ENCODE peak calls at places on chromosomes 1 and 21, in nine cellular contexts. Q, J, H, T, M, O, A, B and L are unnamed samples.

GRCh38 chr1:72013161-72013560 is 269.2 kb downstream of the NEGR1 start:
- DNase-seq in Q (no peak), J (no peak), H (no peak), T (no peak), M (no peak), O (no peak), A (no peak), B (no peak), L (no peak)

GRCh38 chr1:93715529-93716126 is 34.0 kb upstream of the BCAR3 start:
- DNase-seq in Q (no peak), J (no peak), H (no peak), T (no peak), M (no peak), O (no peak), A (no peak), B (no peak), L (no peak)

GRCh38 chr1:204894031-204894430 is 23.4 kb downstream of the NFASC start:
- DNase-seq in Q (no peak), J (no peak), H (peak), T (no peak), M (no peak), O (no peak), A (no peak), B (no peak), L (no peak)

GRCh38 chr1:115492880-115493279 is 148.9 kb upstream of the VANGL1 start:
- DNase-seq in Q (no peak), J (no peak), H (peak), T (no peak), M (no peak), O (no peak), A (no peak), B (no peak), L (peak)

GRCh38 chr1:169130683-169131082 is 24.2 kb downstream of the ATP1B1 start:
- DNase-seq in Q (no peak), J (no peak), H (no peak), T (no peak), M (no peak), O (no peak), A (no peak), B (no peak), L (no peak)

GRCh38 chr1:22133247-22133927 is 9.5 kb downstream of the WNT4 start:
- DNase-seq in Q (no peak), J (no peak), H (no peak), T (no peak), M (no peak), O (no peak), A (no peak), B (no peak), L (no peak)

GRCh38 chr1:174003867-174004266 is 18.3 kb downstream of the RC3H1 start:
- DNase-seq in Q (no peak), J (no peak), H (no peak), T (no peak), M (no peak), O (no peak), A (no peak), B (no peak), L (no peak)

GRCh38 chr1:1619917-1620361 is 4.6 kb downstream of the MIB2 start:
- DNase-seq in Q (no peak), J (peak), H (peak), T (peak), M (no peak), O (no peak), A (no peak), B (peak), L (no peak)

GRCh38 chr1:87669671-87670070 is 341.0 kb downstream of the LMO4 start:
- DNase-seq in Q (no peak), J (no peak), H (no peak), T (no peak), M (no peak), O (no peak), A (no peak), B (no peak), L (no peak)

GRCh38 chr1:3971981-3972380 is 71.9 kb upstream of the C1orf174 start:
- DNase-seq in Q (no peak), J (no peak), H (no peak), T (no peak), M (no peak), O (no peak), A (no peak), B (no peak), L (no peak)

GRCh38 chr1:22111620-22112019 is 31.3 kb downstream of the WNT4 start:
- DNase-seq in Q (no peak), J (no peak), H (no peak), T (no peak), M (no peak), O (no peak), A (no peak), B (no peak), L (no peak)

GRCh38 chr1:16612332-16613172 is 812 bp downstream of the NBPF1 start:
- DNase-seq in Q (peak), J (peak), H (peak), T (peak), M (peak), O (peak), A (peak), B (peak), L (no peak)

GRCh38 chr21:36889401-36889800 is 77.1 kb downstream of the HLCS start:
- DNase-seq in Q (no peak), J (no peak), H (no peak), T (no peak), M (no peak), O (no peak), A (no peak), B (no peak), L (no peak)

GRCh38 chr1:20681999-20682398 is 20.8 kb upstream of the DDOST start:
- DNase-seq in Q (no peak), J (no peak), H (no peak), T (no peak), M (no peak), O (no peak), A (no peak), B (no peak), L (no peak)

GRCh38 chr21:35257413-35257812 is 208.3 kb upstream of the RUNX1 start:
- DNase-seq in Q (no peak), J (peak), H (peak), T (no peak), M (peak), O (peak), A (peak), B (no peak), L (peak)

GRCh38 chr1:115432061-115432460 is 94.0 kb upstream of the NGF start:
- DNase-seq in Q (no peak), J (no peak), H (peak), T (no peak), M (no peak), O (no peak), A (no peak), B (no peak), L (no peak)

GRCh38 chr21:42414928-42415769 is 11.4 kb downstream of the UBASH3A start:
- DNase-seq in Q (no peak), J (peak), H (peak), T (no peak), M (no peak), O (peak), A (no peak), B (no peak), L (peak)

GRCh38 chr1:50978144-50978851 is 8.3 kb downstream of the CDKN2C start:
- DNase-seq in Q (peak), J (peak), H (peak), T (peak), M (peak), O (peak), A (peak), B (peak), L (peak)

GRCh38 chr1:188949701-188950100 is 1528.0 kb downstream of the BRINP3 start:
- DNase-seq in Q (no peak), J (no peak), H (peak), T (no peak), M (no peak), O (no peak), A (no peak), B (no peak), L (no peak)

GRCh38 chr1:159891275-159892157 is 8.4 kb downstream of the CFAP45 start:
- DNase-seq in Q (peak), J (peak), H (peak), T (peak), M (peak), O (peak), A (peak), B (peak), L (peak)

GRCh38 chr1:38964140-38964548 is 22.5 kb upstream of the RHBDL2 start:
- DNase-seq in Q (no peak), J (no peak), H (peak), T (peak), M (no peak), O (no peak), A (no peak), B (no peak), L (peak)

GRCh38 chr1:34049994-34050393 is 115.0 kb downstream of the CSMD2 start:
- DNase-seq in Q (no peak), J (no peak), H (no peak), T (no peak), M (no peak), O (no peak), A (no peak), B (no peak), L (no peak)

GRCh38 chr1:106755682-106756406 is 300.6 kb upstream of the PRMT6 start:
- DNase-seq in Q (no peak), J (no peak), H (peak), T (no peak), M (no peak), O (no peak), A (no peak), B (no peak), L (peak)

GRCh38 chr1:7120863-7121621 is 335.8 kb downstream of the CAMTA1 start:
- DNase-seq in Q (no peak), J (no peak), H (no peak), T (no peak), M (no peak), O (no peak), A (no peak), B (no peak), L (no peak)

GRCh38 chr1:206753141-206753540 is 17.4 kb upstream of the IL19 start:
- DNase-seq in Q (no peak), J (no peak), H (peak), T (no peak), M (no peak), O (no peak), A (no peak), B (no peak), L (no peak)

GRCh38 chr1:32702599-32703478 is at the start of gene SYNC:
- DNase-seq in Q (no peak), J (peak), H (peak), T (no peak), M (peak), O (no peak), A (no peak), B (peak), L (peak)

GRCh38 chr1:237921290-237921689 is 30.6 kb upstream of the ZP4 start:
- DNase-seq in Q (no peak), J (no peak), H (no peak), T (no peak), M (no peak), O (no peak), A (no peak), B (no peak), L (no peak)

GRCh38 chr1:107153033-107153432 is 12.2 kb downstream of the NTNG1 start:
- DNase-seq in Q (no peak), J (no peak), H (peak), T (no peak), M (no peak), O (no peak), A (no peak), B (no peak), L (peak)

GRCh38 chr1:97277891-97278662 is 556.5 kb downstream of the PTBP2 start:
- DNase-seq in Q (no peak), J (no peak), H (peak), T (no peak), M (no peak), O (no peak), A (no peak), B (no peak), L (no peak)

GRCh38 chr1:31655756-31656155 is 11.1 kb upstream of the PEF1 start:
- DNase-seq in Q (no peak), J (no peak), H (no peak), T (no peak), M (no peak), O (no peak), A (no peak), B (no peak), L (no peak)

GRCh38 chr1:119040906-119041305 is 52.8 kb upstream of the TBX15 start:
- DNase-seq in Q (no peak), J (no peak), H (no peak), T (no peak), M (peak), O (peak), A (peak), B (no peak), L (no peak)

DNA sequence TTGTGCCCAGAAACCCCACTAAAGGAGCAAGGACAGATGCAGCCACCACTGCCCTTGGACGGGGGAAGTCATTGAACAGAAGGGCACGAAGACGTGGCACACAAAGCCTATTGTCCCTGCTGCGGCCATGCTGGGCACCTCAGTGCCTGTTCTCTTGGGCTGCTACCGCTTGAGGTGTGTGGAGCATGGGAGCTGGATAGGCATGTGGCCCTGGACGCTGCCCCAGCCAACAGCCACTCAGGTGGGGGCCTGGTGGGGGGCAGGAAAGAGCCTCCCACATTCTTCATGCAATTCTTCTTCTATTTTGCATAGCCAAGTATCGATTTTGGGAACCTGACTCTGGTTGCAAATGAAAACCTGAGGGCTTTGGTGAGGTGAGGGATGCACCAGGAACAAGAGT is 337.2 kb downstream of the RPS6KC1 start:
- DNase-seq in Q (no peak), J (no peak), H (no peak), T (no peak), M (no peak), O (no peak), A (no peak), B (no peak), L (no peak)
- TF ChIP-seq CTCF in Q (no peak), J (no peak), H (no peak), T (no peak), M (no peak), O (no peak), A (no peak), B (no peak), L (no peak)

DNA sequence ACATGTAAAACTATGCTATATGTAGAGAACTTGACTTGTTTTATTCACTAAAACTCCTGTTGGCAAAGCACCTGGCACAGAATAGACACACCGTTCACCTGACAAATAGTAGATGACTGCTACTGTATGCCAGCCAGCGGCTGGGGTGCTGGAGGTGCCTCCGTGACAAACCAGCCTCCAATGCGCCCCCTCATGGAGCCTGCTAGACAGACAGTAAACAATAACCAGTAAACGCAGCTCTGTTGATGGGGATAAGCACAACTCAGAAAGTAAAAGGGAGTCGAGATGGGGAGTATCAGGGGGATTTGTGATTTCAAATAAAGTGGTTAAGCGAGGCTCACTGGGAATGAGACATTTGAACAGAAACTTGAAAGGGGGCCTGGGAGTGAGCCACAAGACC is 107.2 kb downstream of the PRDM2 start:
- DNase-seq in Q (peak), J (no peak), H (peak), T (peak), M (no peak), O (peak), A (no peak), B (no peak), L (peak)
- TF ChIP-seq CTCF in Q (peak), J (peak), H (peak), T (peak), M (no peak), O (peak), A (no peak), B (no peak), L (no peak)

DNA sequence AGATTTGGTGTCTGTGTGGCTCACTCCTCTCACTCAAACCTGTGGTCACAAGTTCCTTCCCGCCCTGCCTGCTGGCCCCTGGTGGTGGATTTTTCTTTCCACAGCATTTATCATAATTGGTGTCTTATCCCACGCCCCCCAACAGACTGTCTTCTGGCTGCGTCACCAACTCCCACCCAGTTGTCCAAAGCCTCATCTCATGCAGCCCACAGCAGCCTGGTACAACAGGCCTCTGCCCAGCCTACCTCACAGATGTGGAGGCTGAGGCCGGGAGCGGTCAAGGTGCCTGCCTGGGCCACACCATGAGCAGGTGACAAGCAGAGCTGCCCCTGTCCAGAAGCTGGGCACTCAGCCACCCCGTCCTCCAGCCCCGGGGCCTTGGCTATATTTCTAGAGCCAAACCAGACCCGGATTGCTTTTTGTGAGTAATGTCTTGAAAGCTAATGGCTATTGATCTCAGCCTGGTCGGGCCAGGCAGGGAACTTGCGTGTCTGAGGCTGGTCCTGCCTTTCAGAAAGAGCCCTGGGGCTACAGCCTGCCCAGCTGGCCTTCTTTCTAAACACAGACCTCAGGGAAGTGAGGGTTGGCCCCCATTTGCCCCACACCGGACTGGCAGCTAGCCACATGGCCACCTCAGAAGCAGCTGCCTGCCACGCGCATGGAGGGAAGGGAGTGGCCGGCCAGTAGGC is 2.6 kb downstream of the KCNAB2 start:
- DNase-seq in Q (no peak), J (no peak), H (no peak), T (no peak), M (no peak), O (no peak), A (no peak), B (no peak), L (no peak)
- TF ChIP-seq CTCF in Q (no peak), J (no peak), H (no peak), T (no peak), M (no peak), O (no peak), A (no peak), B (no peak), L (no peak)

DNA sequence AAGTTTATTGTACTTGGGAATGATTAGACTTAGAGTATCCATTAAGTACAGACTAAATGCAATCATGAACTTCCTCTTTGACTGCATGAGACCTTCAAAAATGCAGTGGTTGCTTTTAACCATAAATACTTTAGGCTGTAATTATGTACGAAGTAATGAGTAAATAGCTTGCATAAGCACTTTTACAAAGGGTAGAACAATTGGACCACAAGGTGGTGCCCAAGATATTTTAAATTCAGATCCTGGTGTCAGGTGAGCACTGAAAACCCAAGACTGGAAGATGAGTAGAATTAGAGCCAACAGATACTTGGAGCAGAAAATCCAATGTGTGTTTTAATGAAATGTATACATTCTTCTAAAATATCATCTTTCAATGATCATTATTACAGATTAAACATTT is 43.4 kb upstream of the RHOU start:
- DNase-seq in Q (no peak), J (no peak), H (peak), T (peak), M (no peak), O (peak), A (no peak), B (no peak), L (peak)
- TF ChIP-seq CTCF in Q (peak), J (peak), H (peak), T (no peak), M (peak), O (peak), A (no peak), B (no peak), L (peak)

GRCh38 chr1:110411173-110411572 is 3.7 kb upstream of the LAMTOR5 start:
- DNase-seq in Q (no peak), J (no peak), H (no peak), T (no peak), M (no peak), O (no peak), A (no peak), B (no peak), L (no peak)

GRCh38 chr1:110412576-110412975 is 5.1 kb upstream of the LAMTOR5 start:
- DNase-seq in Q (peak), J (peak), H (peak), T (peak), M (peak), O (peak), A (peak), B (no peak), L (peak)

GRCh38 chr1:110403805-110404204 is 3.7 kb downstream of the LAMTOR5 start:
- DNase-seq in Q (no peak), J (no peak), H (no peak), T (no peak), M (no peak), O (no peak), A (no peak), B (no peak), L (no peak)

GRCh38 chr1:110408488-110408887 is 994 bp upstream of the LAMTOR5 start:
- DNase-seq in Q (no peak), J (no peak), H (peak), T (no peak), M (no peak), O (no peak), A (no peak), B (no peak), L (no peak)

GRCh38 chr1:110407260-110408210 is at the start of gene LAMTOR5:
- DNase-seq in Q (peak), J (peak), H (peak), T (peak), M (peak), O (peak), A (peak), B (peak), L (peak)
- TF ChIP-seq CTCF in Q (no peak), J (peak), H (no peak), T (no peak), M (no peak), O (peak), A (no peak), B (no peak), L (no peak)

GRCh38 chr1:62391369-62391971 is 45.4 kb upstream of the USP1 start:
- DNase-seq in Q (peak), J (no peak), H (peak), T (peak), M (no peak), O (peak), A (no peak), B (no peak), L (peak)
- TF ChIP-seq CTCF in Q (peak), J (peak), H (peak), T (peak), M (no peak), O (peak), A (no peak), B (peak), L (peak)

GRCh38 chr1:90000934-90001676 is 6.2 kb downstream of the ZNF326 start:
- DNase-seq in Q (no peak), J (no peak), H (no peak), T (no peak), M (no peak), O (no peak), A (no peak), B (no peak), L (no peak)
- TF ChIP-seq CTCF in Q (peak), J (no peak), H (peak), T (no peak), M (no peak), O (no peak), A (no peak), B (no peak), L (no peak)